ENCODE peak calls at places on chromosomes 13 and 19, in nine cellular contexts. One of them, this sample, is unnamed.

GRCh38 chr19:10602330-10603083 is 15.4 kb upstream of the AP1M2 start:
- DNase-seq in NCI-H1436 treated with DMSO at 0.1 percent for 48 hours: no peak
- DNase-seq in A549: peak; percentile 63
- DNase-seq in hepatocyte: peak; percentile 91
- DNase-seq in GDM1: peak; percentile 51
- DNase-seq in stimulated activated CD4-positive, alpha-beta T cell treated with anti-CD3 and anti-CD28 coated beads, Interleukin-12 subunit alpha, Interleukin-12 subunit beta, amount 100 ng/mL, for 48 hours: peak; percentile 78
- DNase-seq in psoas muscle: peak; percentile 91
- DNase-seq in activated CD4-positive, alpha-beta T cell treated with anti-CD3 and anti-CD28 coated beads for 24 hours: peak; percentile 85
- DNase-seq in HCEC 1CT: peak; percentile 65
- DNase-seq in this sample: peak; percentile 52

GRCh38 chr13:110506859-110507566 is 54.5 kb downstream of the RAB20 start:
- DNase-seq in NCI-H1436 treated with DMSO at 0.1 percent for 48 hours: no peak
- DNase-seq in A549: peak; percentile 57
- DNase-seq in hepatocyte: peak; percentile 82
- DNase-seq in GDM1: no peak
- DNase-seq in stimulated activated CD4-positive, alpha-beta T cell treated with anti-CD3 and anti-CD28 coated beads, Interleukin-12 subunit alpha, Interleukin-12 subunit beta, amount 100 ng/mL, for 48 hours: no peak
- DNase-seq in psoas muscle: peak; percentile 72
- DNase-seq in activated CD4-positive, alpha-beta T cell treated with anti-CD3 and anti-CD28 coated beads for 24 hours: no peak
- DNase-seq in HCEC 1CT: no peak
- DNase-seq in this sample: no peak

GRCh38 chr19:48568345-48568886 is 16.4 kb downstream of the SULT2B1 start:
- DNase-seq in NCI-H1436 treated with DMSO at 0.1 percent for 48 hours: no peak
- DNase-seq in A549: peak; percentile 98
- DNase-seq in hepatocyte: peak; percentile 91
- DNase-seq in GDM1: peak; percentile 26
- DNase-seq in stimulated activated CD4-positive, alpha-beta T cell treated with anti-CD3 and anti-CD28 coated beads, Interleukin-12 subunit alpha, Interleukin-12 subunit beta, amount 100 ng/mL, for 48 hours: no peak
- DNase-seq in psoas muscle: peak; percentile 95
- DNase-seq in activated CD4-positive, alpha-beta T cell treated with anti-CD3 and anti-CD28 coated beads for 24 hours: no peak
- DNase-seq in HCEC 1CT: peak; percentile 87
- DNase-seq in this sample: no peak

GRCh38 chr13:109146912-109147624 is 517.7 kb downstream of the MYO16 start:
- DNase-seq in NCI-H1436 treated with DMSO at 0.1 percent for 48 hours: no peak
- DNase-seq in A549: peak; percentile 91
- DNase-seq in hepatocyte: no peak
- DNase-seq in GDM1: no peak
- DNase-seq in stimulated activated CD4-positive, alpha-beta T cell treated with anti-CD3 and anti-CD28 coated beads, Interleukin-12 subunit alpha, Interleukin-12 subunit beta, amount 100 ng/mL, for 48 hours: no peak
- DNase-seq in psoas muscle: no peak
- DNase-seq in activated CD4-positive, alpha-beta T cell treated with anti-CD3 and anti-CD28 coated beads for 24 hours: no peak
- DNase-seq in HCEC 1CT: peak; percentile 91
- DNase-seq in this sample: no peak

GRCh38 chr19:40754611-40755247 is 3.7 kb downstream of the SNRPA start:
- DNase-seq in NCI-H1436 treated with DMSO at 0.1 percent for 48 hours: no peak
- DNase-seq in A549: peak; percentile 53
- DNase-seq in hepatocyte: peak; percentile 73
- DNase-seq in GDM1: no peak
- DNase-seq in stimulated activated CD4-positive, alpha-beta T cell treated with anti-CD3 and anti-CD28 coated beads, Interleukin-12 subunit alpha, Interleukin-12 subunit beta, amount 100 ng/mL, for 48 hours: peak; percentile 56
- DNase-seq in psoas muscle: no peak
- DNase-seq in activated CD4-positive, alpha-beta T cell treated with anti-CD3 and anti-CD28 coated beads for 24 hours: peak; percentile 57
- DNase-seq in HCEC 1CT: no peak
- DNase-seq in this sample: peak; percentile 14

GRCh38 chr13:20696073-20696472 is 7.4 kb upstream of the IL17D start:
- DNase-seq in NCI-H1436 treated with DMSO at 0.1 percent for 48 hours: no peak
- DNase-seq in A549: no peak
- DNase-seq in hepatocyte: no peak
- DNase-seq in GDM1: no peak
- DNase-seq in stimulated activated CD4-positive, alpha-beta T cell treated with anti-CD3 and anti-CD28 coated beads, Interleukin-12 subunit alpha, Interleukin-12 subunit beta, amount 100 ng/mL, for 48 hours: no peak
- DNase-seq in psoas muscle: no peak
- DNase-seq in activated CD4-positive, alpha-beta T cell treated with anti-CD3 and anti-CD28 coated beads for 24 hours: no peak
- DNase-seq in HCEC 1CT: no peak
- DNase-seq in this sample: no peak

GRCh38 chr13:20703785-20704458 is 423 bp downstream of the IL17D start:
- DNase-seq in NCI-H1436 treated with DMSO at 0.1 percent for 48 hours: no peak
- DNase-seq in A549: peak; percentile 70
- DNase-seq in hepatocyte: peak; percentile 94
- DNase-seq in GDM1: peak; percentile 73
- DNase-seq in stimulated activated CD4-positive, alpha-beta T cell treated with anti-CD3 and anti-CD28 coated beads, Interleukin-12 subunit alpha, Interleukin-12 subunit beta, amount 100 ng/mL, for 48 hours: peak; percentile 52
- DNase-seq in psoas muscle: peak; percentile 88
- DNase-seq in activated CD4-positive, alpha-beta T cell treated with anti-CD3 and anti-CD28 coated beads for 24 hours: peak; percentile 49
- DNase-seq in HCEC 1CT: peak; percentile 86
- DNase-seq in this sample: peak; percentile 66

GRCh38 chr13:42617262-42617661 is 43.3 kb downstream of the TNFSF11 start:
- DNase-seq in NCI-H1436 treated with DMSO at 0.1 percent for 48 hours: no peak
- DNase-seq in A549: no peak
- DNase-seq in hepatocyte: no peak
- DNase-seq in GDM1: no peak
- DNase-seq in stimulated activated CD4-positive, alpha-beta T cell treated with anti-CD3 and anti-CD28 coated beads, Interleukin-12 subunit alpha, Interleukin-12 subunit beta, amount 100 ng/mL, for 48 hours: no peak
- DNase-seq in psoas muscle: no peak
- DNase-seq in activated CD4-positive, alpha-beta T cell treated with anti-CD3 and anti-CD28 coated beads for 24 hours: no peak
- DNase-seq in HCEC 1CT: no peak
- DNase-seq in this sample: no peak

GRCh38 chr13:30832845-30833332 is 73.2 kb upstream of the MEDAG start:
- DNase-seq in NCI-H1436 treated with DMSO at 0.1 percent for 48 hours: peak; percentile 31
- DNase-seq in A549: peak; percentile 42
- DNase-seq in hepatocyte: peak; percentile 94
- DNase-seq in GDM1: no peak
- DNase-seq in stimulated activated CD4-positive, alpha-beta T cell treated with anti-CD3 and anti-CD28 coated beads, Interleukin-12 subunit alpha, Interleukin-12 subunit beta, amount 100 ng/mL, for 48 hours: peak; percentile 44
- DNase-seq in psoas muscle: peak; percentile 64
- DNase-seq in activated CD4-positive, alpha-beta T cell treated with anti-CD3 and anti-CD28 coated beads for 24 hours: peak; percentile 5
- DNase-seq in HCEC 1CT: no peak
- DNase-seq in this sample: no peak

GRCh38 chr19:48351341-48351752 is 12.4 kb downstream of the TMEM143 start:
- DNase-seq in NCI-H1436 treated with DMSO at 0.1 percent for 48 hours: no peak
- DNase-seq in A549: peak; percentile 82
- DNase-seq in hepatocyte: peak; percentile 70
- DNase-seq in GDM1: peak; percentile 49
- DNase-seq in stimulated activated CD4-positive, alpha-beta T cell treated with anti-CD3 and anti-CD28 coated beads, Interleukin-12 subunit alpha, Interleukin-12 subunit beta, amount 100 ng/mL, for 48 hours: peak; percentile 73
- DNase-seq in psoas muscle: peak; percentile 84
- DNase-seq in activated CD4-positive, alpha-beta T cell treated with anti-CD3 and anti-CD28 coated beads for 24 hours: peak; percentile 76
- DNase-seq in HCEC 1CT: peak; percentile 25
- DNase-seq in this sample: peak; percentile 46

GRCh38 chr19:29715695-29716581 is 877 bp upstream of the C19orf12 start:
- DNase-seq in NCI-H1436 treated with DMSO at 0.1 percent for 48 hours: no peak
- DNase-seq in A549: peak; percentile 74
- DNase-seq in hepatocyte: peak; percentile 40
- DNase-seq in GDM1: no peak
- DNase-seq in stimulated activated CD4-positive, alpha-beta T cell treated with anti-CD3 and anti-CD28 coated beads, Interleukin-12 subunit alpha, Interleukin-12 subunit beta, amount 100 ng/mL, for 48 hours: no peak
- DNase-seq in psoas muscle: no peak
- DNase-seq in activated CD4-positive, alpha-beta T cell treated with anti-CD3 and anti-CD28 coated beads for 24 hours: no peak
- DNase-seq in HCEC 1CT: no peak
- DNase-seq in this sample: no peak

GRCh38 chr13:51194942-51195341 is 27.3 kb upstream of the FAM124A start:
- DNase-seq in NCI-H1436 treated with DMSO at 0.1 percent for 48 hours: no peak
- DNase-seq in A549: no peak
- DNase-seq in hepatocyte: no peak
- DNase-seq in GDM1: no peak
- DNase-seq in stimulated activated CD4-positive, alpha-beta T cell treated with anti-CD3 and anti-CD28 coated beads, Interleukin-12 subunit alpha, Interleukin-12 subunit beta, amount 100 ng/mL, for 48 hours: no peak
- DNase-seq in psoas muscle: no peak
- DNase-seq in activated CD4-positive, alpha-beta T cell treated with anti-CD3 and anti-CD28 coated beads for 24 hours: no peak
- DNase-seq in HCEC 1CT: no peak
- DNase-seq in this sample: no peak

GRCh38 chr13:97521726-97522125 is 87.8 kb downstream of the RAP2A start:
- DNase-seq in NCI-H1436 treated with DMSO at 0.1 percent for 48 hours: no peak
- DNase-seq in A549: no peak
- DNase-seq in hepatocyte: no peak
- DNase-seq in GDM1: no peak
- DNase-seq in stimulated activated CD4-positive, alpha-beta T cell treated with anti-CD3 and anti-CD28 coated beads, Interleukin-12 subunit alpha, Interleukin-12 subunit beta, amount 100 ng/mL, for 48 hours: no peak
- DNase-seq in psoas muscle: no peak
- DNase-seq in activated CD4-positive, alpha-beta T cell treated with anti-CD3 and anti-CD28 coated beads for 24 hours: no peak
- DNase-seq in HCEC 1CT: no peak
- DNase-seq in this sample: no peak

GRCh38 chr13:30382836-30383525 is 39.3 kb upstream of the UBE2L5 start:
- DNase-seq in NCI-H1436 treated with DMSO at 0.1 percent for 48 hours: no peak
- DNase-seq in A549: no peak
- DNase-seq in hepatocyte: no peak
- DNase-seq in GDM1: no peak
- DNase-seq in stimulated activated CD4-positive, alpha-beta T cell treated with anti-CD3 and anti-CD28 coated beads, Interleukin-12 subunit alpha, Interleukin-12 subunit beta, amount 100 ng/mL, for 48 hours: no peak
- DNase-seq in psoas muscle: no peak
- DNase-seq in activated CD4-positive, alpha-beta T cell treated with anti-CD3 and anti-CD28 coated beads for 24 hours: no peak
- DNase-seq in HCEC 1CT: no peak
- DNase-seq in this sample: no peak

GRCh38 chr13:94595006-94595942 is 678 bp downstream of the TGDS start:
- DNase-seq in NCI-H1436 treated with DMSO at 0.1 percent for 48 hours: no peak
- DNase-seq in A549: no peak
- DNase-seq in hepatocyte: peak; percentile 34
- DNase-seq in GDM1: no peak
- DNase-seq in stimulated activated CD4-positive, alpha-beta T cell treated with anti-CD3 and anti-CD28 coated beads, Interleukin-12 subunit alpha, Interleukin-12 subunit beta, amount 100 ng/mL, for 48 hours: no peak
- DNase-seq in psoas muscle: peak; percentile 55
- DNase-seq in activated CD4-positive, alpha-beta T cell treated with anti-CD3 and anti-CD28 coated beads for 24 hours: no peak
- DNase-seq in HCEC 1CT: peak; percentile 22
- DNase-seq in this sample: peak; percentile 65

GRCh38 chr19:19661675-19662251 is 1.7 kb downstream of the ATP13A1 start:
- DNase-seq in NCI-H1436 treated with DMSO at 0.1 percent for 48 hours: no peak
- DNase-seq in A549: no peak
- DNase-seq in hepatocyte: no peak
- DNase-seq in GDM1: peak; percentile 9
- DNase-seq in stimulated activated CD4-positive, alpha-beta T cell treated with anti-CD3 and anti-CD28 coated beads, Interleukin-12 subunit alpha, Interleukin-12 subunit beta, amount 100 ng/mL, for 48 hours: peak; percentile 30
- DNase-seq in psoas muscle: no peak
- DNase-seq in activated CD4-positive, alpha-beta T cell treated with anti-CD3 and anti-CD28 coated beads for 24 hours: no peak
- DNase-seq in HCEC 1CT: no peak
- DNase-seq in this sample: peak; percentile 76

GRCh38 chr19:374183-374885 is 29.7 kb upstream of the MIER2 start:
- DNase-seq in NCI-H1436 treated with DMSO at 0.1 percent for 48 hours: no peak
- DNase-seq in A549: no peak
- DNase-seq in hepatocyte: no peak
- DNase-seq in GDM1: no peak
- DNase-seq in stimulated activated CD4-positive, alpha-beta T cell treated with anti-CD3 and anti-CD28 coated beads, Interleukin-12 subunit alpha, Interleukin-12 subunit beta, amount 100 ng/mL, for 48 hours: no peak
- DNase-seq in psoas muscle: no peak
- DNase-seq in activated CD4-positive, alpha-beta T cell treated with anti-CD3 and anti-CD28 coated beads for 24 hours: no peak
- DNase-seq in HCEC 1CT: no peak
- DNase-seq in this sample: no peak

GRCh38 chr19:43594710-43595604 is 977 bp downstream of the IRGQ start:
- DNase-seq in NCI-H1436 treated with DMSO at 0.1 percent for 48 hours: peak; percentile 3
- DNase-seq in A549: peak; percentile 76
- DNase-seq in hepatocyte: peak; percentile 90
- DNase-seq in GDM1: peak; percentile 71
- DNase-seq in stimulated activated CD4-positive, alpha-beta T cell treated with anti-CD3 and anti-CD28 coated beads, Interleukin-12 subunit alpha, Interleukin-12 subunit beta, amount 100 ng/mL, for 48 hours: peak; percentile 51
- DNase-seq in psoas muscle: peak; percentile 72
- DNase-seq in activated CD4-positive, alpha-beta T cell treated with anti-CD3 and anti-CD28 coated beads for 24 hours: peak; percentile 47
- DNase-seq in HCEC 1CT: peak; percentile 40
- DNase-seq in this sample: peak; percentile 67

GRCh38 chr13:50389726-50390125 is 374.5 kb downstream of the KCNRG start:
- DNase-seq in NCI-H1436 treated with DMSO at 0.1 percent for 48 hours: no peak
- DNase-seq in A549: no peak
- DNase-seq in hepatocyte: no peak
- DNase-seq in GDM1: no peak
- DNase-seq in stimulated activated CD4-positive, alpha-beta T cell treated with anti-CD3 and anti-CD28 coated beads, Interleukin-12 subunit alpha, Interleukin-12 subunit beta, amount 100 ng/mL, for 48 hours: no peak
- DNase-seq in psoas muscle: no peak
- DNase-seq in activated CD4-positive, alpha-beta T cell treated with anti-CD3 and anti-CD28 coated beads for 24 hours: no peak
- DNase-seq in HCEC 1CT: no peak
- DNase-seq in this sample: no peak

GRCh38 chr19:22893855-22894270 is 61.8 kb downstream of the ZNF723 start:
- DNase-seq in NCI-H1436 treated with DMSO at 0.1 percent for 48 hours: no peak
- DNase-seq in A549: no peak
- DNase-seq in hepatocyte: no peak
- DNase-seq in GDM1: no peak
- DNase-seq in stimulated activated CD4-positive, alpha-beta T cell treated with anti-CD3 and anti-CD28 coated beads, Interleukin-12 subunit alpha, Interleukin-12 subunit beta, amount 100 ng/mL, for 48 hours: no peak
- DNase-seq in psoas muscle: no peak
- DNase-seq in activated CD4-positive, alpha-beta T cell treated with anti-CD3 and anti-CD28 coated beads for 24 hours: no peak
- DNase-seq in HCEC 1CT: no peak
- DNase-seq in this sample: no peak